ENCODE peak calls at places on chromosomes 2 and 18, in six cellular contexts. G, R, D, P, X and S are unnamed samples.

GRCh38 chr2:36357506-36358316 is 2.1 kb downstream of the CRIM1 start:
- DNase-seq in G (peak), R (peak), D (peak), P (peak), X (peak), S (no peak)

GRCh38 chr2:84849271-84849952 is 31.5 kb downstream of the TRABD2A start:
- DNase-seq in G (peak), R (peak), D (no peak), P (no peak), X (no peak), S (no peak)

GRCh38 chr2:42569883-42570282 is 1.5 kb downstream of the MTA3 start:
- DNase-seq in G (no peak), R (no peak), D (peak), P (no peak), X (no peak), S (no peak)

GRCh38 chr18:55588001-55588875 is at the start of gene TCF4:
- DNase-seq in G (peak), R (peak), D (peak), P (peak), X (peak), S (peak)

GRCh38 chr2:99608092-99608491 is 118.3 kb upstream of the REV1 start:
- DNase-seq in G (no peak), R (no peak), D (no peak), P (no peak), X (no peak), S (no peak)

GRCh38 chr2:239690651-239691631 is 290.1 kb upstream of the HDAC4 start:
- DNase-seq in G (no peak), R (no peak), D (no peak), P (peak), X (no peak), S (no peak)

GRCh38 chr2:33021542-33022259 is 74.9 kb downstream of the LTBP1 start:
- DNase-seq in G (peak), R (no peak), D (peak), P (no peak), X (no peak), S (no peak)

GRCh38 chr2:143015681-143016080 is 113.5 kb upstream of the ARHGAP15 start:
- DNase-seq in G (peak), R (no peak), D (no peak), P (no peak), X (no peak), S (no peak)

GRCh38 chr2:105849431-105850179 is 104.9 kb downstream of the NCK2 start:
- DNase-seq in G (no peak), R (no peak), D (no peak), P (no peak), X (no peak), S (no peak)

GRCh38 chr2:219446101-219446504 is 11.5 kb downstream of the SPEG start:
- DNase-seq in G (peak), R (no peak), D (peak), P (peak), X (no peak), S (peak)

GRCh38 chr2:216590780-216591179 is 42.4 kb upstream of the IGFBP2 start:
- DNase-seq in G (peak), R (no peak), D (no peak), P (peak), X (no peak), S (no peak)

GRCh38 chr2:233085037-233085838 is 25.1 kb downstream of the INPP5D start:
- DNase-seq in G (no peak), R (peak), D (peak), P (no peak), X (no peak), S (no peak)

GRCh38 chr2:240593703-240594451 is 7.3 kb downstream of the CAPN10 start:
- DNase-seq in G (no peak), R (peak), D (no peak), P (no peak), X (peak), S (no peak)

GRCh38 chr18:78408623-78409022 is 571.0 kb upstream of the SALL3 start:
- DNase-seq in G (no peak), R (no peak), D (no peak), P (no peak), X (peak), S (no peak)
- TF ChIP-seq POLR2A in G (no peak), R (no peak), D (no peak), P (no peak), X (no peak), S (no peak)

GRCh38 chr2:209422191-209422754 is 1.6 kb upstream of the MAP2 start:
- DNase-seq in G (no peak), R (no peak), D (no peak), P (no peak), X (no peak), S (no peak)

GRCh38 chr2:209426432-209426831 is 2.6 kb downstream of the MAP2 start:
- DNase-seq in G (no peak), R (no peak), D (peak), P (peak), X (no peak), S (no peak)

GRCh38 chr2:209425082-209426071 is 1.5 kb downstream of the MAP2 start:
- DNase-seq in G (peak), R (no peak), D (peak), P (peak), X (no peak), S (no peak)

DNA sequence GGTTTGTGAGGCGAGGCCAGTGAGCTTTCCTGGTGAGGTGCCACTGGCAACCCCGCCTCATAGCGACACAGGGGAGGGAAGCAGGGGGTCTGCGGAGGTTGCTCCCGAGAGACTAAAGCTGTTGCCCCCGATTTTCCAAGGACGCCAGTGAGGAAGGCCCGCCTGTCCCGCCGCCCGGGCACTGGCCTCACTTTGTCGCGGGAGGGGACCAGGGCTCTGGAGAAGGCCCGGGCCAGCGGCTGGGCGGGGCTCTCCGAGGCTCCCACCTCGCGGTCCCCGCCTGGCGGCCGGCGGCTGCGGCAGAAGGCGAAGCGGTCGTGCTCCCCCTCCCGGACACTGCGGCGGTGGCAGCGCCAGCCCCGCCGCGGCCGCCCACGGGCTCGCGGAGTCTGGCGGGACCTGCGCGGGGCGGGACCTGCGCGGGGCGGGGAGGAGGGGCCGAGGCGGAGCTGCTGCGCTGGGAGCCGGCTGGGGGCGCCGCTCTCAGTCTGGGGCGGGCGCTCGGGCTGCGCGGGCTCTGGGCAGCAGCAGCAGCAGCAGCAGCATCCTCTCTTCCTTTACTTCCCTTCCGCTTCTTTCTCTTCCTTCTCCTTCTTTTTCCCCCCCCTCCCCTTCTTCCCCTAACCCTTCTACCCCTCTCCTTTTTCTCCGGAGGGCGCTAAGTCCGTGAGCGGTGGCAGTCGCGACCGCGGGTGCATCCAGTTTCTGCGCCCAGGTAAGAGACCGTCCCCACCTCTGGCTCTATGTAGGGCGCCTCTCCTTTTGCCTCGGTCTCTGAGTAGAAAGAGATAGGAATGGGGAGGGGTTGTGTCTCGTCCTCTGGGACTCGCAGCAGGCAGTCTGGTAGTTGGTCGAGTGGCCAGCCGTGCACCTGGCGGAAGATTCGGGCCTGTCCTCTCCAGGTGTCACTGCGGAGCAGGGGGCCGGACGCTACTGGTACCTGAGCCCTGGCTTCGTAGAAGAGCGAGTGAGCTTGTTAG is at the start of gene MAP2:
- DNase-seq in G (peak), R (peak), D (peak), P (peak), X (peak), S (peak)
- TF ChIP-seq POLR2A in G (no peak), R (no peak), D (peak), P (peak), X (no peak), S (peak)

GRCh38 chr2:231643494-231643888 is 50.8 kb downstream of the TEX44 start:
- DNase-seq in G (no peak), R (no peak), D (no peak), P (no peak), X (no peak), S (no peak)

GRCh38 chr2:231642631-231643493 is 50.2 kb downstream of the TEX44 start:
- DNase-seq in G (peak), R (peak), D (peak), P (peak), X (peak), S (peak)

GRCh38 chr2:231644426-231644825 is 51.8 kb downstream of the TEX44 start:
- DNase-seq in G (no peak), R (no peak), D (no peak), P (no peak), X (no peak), S (no peak)

GRCh38 chr2:231640229-231640628 is 47.6 kb downstream of the TEX44 start:
- DNase-seq in G (no peak), R (no peak), D (peak), P (no peak), X (no peak), S (no peak)

DNA sequence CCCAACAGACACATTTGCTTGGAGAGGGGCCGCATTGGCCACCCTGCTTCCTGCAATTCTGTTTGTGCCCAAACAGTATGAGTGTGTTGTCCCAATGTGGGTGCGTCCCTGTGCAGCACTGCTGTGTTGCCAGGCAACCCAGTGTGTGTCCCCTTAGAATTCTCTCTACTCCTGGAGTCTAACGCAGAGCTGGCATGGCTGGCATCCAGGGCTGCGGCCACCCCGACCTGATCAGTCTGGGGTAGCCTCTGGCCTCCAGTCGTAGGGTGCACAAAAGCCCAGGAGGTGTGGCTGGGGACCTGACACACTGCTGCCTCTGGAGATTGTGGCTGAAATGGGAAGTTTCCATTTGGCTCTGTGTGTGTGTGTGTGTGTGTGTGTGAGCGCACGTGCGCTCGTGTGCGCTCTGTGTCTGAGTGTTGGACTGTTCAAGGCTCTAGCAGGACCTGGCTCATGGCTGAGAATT is 48.0 kb downstream of the TEX44 start:
- DNase-seq in G (no peak), R (peak), D (peak), P (peak), X (no peak), S (no peak)
- TF ChIP-seq POLR2A in G (no peak), R (no peak), D (no peak), P (no peak), X (no peak), S (no peak)

GRCh38 chr2:73111300-73112025 is 1.3 kb downstream of the RAB11FIP5 start:
- DNase-seq in G (no peak), R (peak), D (peak), P (peak), X (peak), S (peak)
- TF ChIP-seq POLR2A in G (no peak), R (no peak), D (peak), P (peak), X (no peak), S (peak)

DNA sequence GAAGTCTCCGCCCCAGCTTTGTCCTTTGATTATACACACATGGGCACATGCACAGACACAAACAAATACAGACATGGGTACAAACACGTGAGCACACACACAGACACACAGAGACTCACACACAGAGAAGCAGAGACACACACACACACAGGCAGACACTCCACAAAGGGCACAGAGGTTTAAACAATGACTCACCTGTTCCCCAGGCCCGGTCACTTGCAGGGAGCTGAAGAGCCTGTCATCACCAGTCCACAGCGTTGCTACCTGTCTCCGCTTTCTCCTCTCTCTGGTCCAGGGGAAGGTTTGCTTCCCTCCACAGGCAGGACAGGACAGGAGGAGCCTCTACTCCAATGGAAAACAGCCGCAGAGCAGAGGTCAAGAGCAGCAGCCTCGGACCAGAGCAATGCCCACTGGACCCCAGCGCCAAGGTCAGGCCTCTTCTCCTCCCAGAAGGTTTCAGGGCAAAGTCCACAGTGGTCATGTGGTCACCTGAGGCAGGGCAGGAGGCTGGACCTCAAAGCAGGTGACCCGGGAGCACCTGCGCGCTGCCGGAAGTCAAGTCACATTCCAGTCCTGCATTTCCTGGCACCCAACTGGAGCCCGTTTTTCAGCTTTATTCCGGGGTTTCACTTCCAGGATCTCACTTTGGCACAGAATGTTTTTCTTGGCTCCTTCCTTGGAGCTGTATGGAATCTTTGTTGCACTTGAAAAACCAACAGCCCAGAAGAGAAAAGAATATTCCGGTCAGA is at the start of gene RAB17:
- DNase-seq in G (peak), R (peak), D (no peak), P (peak), X (peak), S (peak)
- TF ChIP-seq POLR2A in G (no peak), R (peak), D (no peak), P (peak), X (no peak), S (no peak)

DNA sequence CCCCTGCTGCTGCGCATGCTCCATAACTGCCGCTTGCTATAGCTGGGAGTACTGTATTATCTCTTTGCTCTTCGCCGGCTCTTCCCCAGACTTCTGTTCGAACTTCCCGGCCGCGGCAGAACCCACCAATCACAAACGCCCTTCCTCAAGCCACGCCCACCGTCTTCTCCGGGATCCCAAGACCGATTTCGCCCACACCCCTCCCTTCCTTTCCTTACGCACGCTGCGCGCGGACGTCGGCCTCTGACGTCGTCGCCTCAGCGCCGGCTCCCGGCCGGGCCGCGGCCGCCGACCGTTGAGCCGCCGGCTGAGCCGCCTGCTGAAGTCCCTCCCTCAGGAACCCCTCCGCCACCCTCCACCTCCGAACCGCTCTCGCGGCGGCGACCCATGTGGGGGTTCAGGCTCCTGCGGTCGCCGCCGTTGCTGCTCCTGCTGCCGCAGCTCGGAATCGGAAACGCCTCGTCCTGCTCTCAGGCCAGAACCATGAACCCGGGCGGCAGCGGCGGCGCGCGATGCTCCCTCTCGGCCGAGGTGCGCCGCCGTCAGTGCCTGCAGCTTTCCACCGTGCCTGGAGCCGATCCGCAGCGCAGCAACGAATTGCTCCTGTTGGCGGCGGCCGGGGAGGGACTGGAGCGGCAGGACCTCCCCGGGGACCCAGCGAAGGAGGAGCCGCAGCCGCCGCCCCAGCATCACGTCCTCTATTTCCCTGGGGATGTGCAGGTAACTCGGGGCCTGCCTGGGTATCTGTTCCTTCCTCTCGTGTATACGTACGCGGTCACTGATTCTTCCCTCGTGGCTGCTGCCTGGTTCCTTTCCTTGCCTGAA is at the start of gene C2orf69:
- DNase-seq in G (peak), R (peak), D (peak), P (peak), X (peak), S (peak)
- TF ChIP-seq POLR2A in G (peak), R (peak), D (peak), P (peak), X (no peak), S (peak)

GRCh38 chr2:74179063-74179865 is 585 bp upstream of the MOB1A start:
- DNase-seq in G (no peak), R (no peak), D (no peak), P (no peak), X (peak), S (no peak)

GRCh38 chr2:74181739-74182138 is 3.1 kb upstream of the MOB1A start:
- DNase-seq in G (no peak), R (peak), D (no peak), P (peak), X (peak), S (no peak)

GRCh38 chr2:74177697-74178096 is 982 bp downstream of the MOB1A start:
- DNase-seq in G (no peak), R (no peak), D (no peak), P (no peak), X (no peak), S (no peak)

GRCh38 chr2:74174909-74175308 is 3.8 kb downstream of the MOB1A start:
- DNase-seq in G (no peak), R (no peak), D (no peak), P (no peak), X (no peak), S (no peak)

DNA sequence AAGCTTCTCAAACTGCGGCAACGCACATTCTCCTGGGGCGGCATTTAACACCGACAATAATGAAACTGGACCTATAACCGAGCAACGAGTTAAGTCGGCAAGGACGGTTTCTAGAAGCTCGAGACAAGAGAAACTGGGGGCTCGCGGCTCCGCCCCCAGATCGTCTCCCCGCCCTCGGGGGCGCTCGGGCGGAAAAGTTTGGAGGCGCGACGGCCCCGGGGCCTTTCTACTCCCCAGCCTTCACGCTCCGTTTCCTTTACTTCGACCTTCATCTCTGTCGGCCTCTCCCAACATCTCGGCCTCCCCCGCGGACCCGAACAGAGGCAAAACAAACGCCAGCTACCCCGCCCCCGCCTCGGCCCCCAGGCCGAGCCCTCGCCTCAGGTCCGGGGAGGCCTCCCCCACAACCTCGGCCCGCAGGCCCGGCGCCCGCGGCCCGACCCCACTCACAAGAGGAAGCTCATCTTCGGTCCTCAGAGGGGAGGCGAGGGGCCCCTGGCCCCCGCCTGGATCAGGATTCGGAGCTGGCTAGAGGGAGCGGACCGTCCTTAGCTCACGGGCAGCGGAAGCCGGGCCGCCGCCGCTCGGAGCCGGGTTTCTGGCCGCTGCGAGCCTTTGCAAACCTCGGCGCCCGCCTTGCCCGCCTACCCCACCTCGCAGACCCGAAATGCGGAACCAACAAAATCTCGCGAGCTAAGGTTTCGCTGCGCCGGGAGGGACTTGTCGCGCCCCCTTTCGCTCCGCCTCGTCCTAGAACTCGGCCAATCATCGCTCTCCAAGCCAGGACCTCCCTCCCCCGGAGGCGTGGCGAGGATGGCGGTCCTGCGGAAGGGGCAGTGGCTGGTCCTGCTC is at the start of gene MOB1A:
- DNase-seq in G (peak), R (peak), D (peak), P (peak), X (peak), S (peak)
- TF ChIP-seq POLR2A in G (peak), R (peak), D (peak), P (peak), X (peak), S (peak)